ENCODE peak calls at places on chromosomes 12 and 14, in six cellular contexts. G is fibroblast of pulmonary artery; A is CD8-positive, alpha-beta memory T cell; C is IMR-90; E is hypothalamus; I is stomach. S is an unnamed sample.

GRCh38 chr12:120640840-120641833 is 711 bp downstream of the CABP1 start:
- DNase-seq in G (peak), A (peak), C (peak), E (no peak), I (peak), S (no peak)

GRCh38 chr14:49621114-49621881 is 699 bp downstream of the MGAT2 start:
- DNase-seq in G (peak), A (no peak), C (peak), E (peak), I (peak), S (peak)

GRCh38 chr12:71432936-71433335 is 6.7 kb upstream of the LGR5 start:
- DNase-seq in G (no peak), A (no peak), C (no peak), E (no peak), I (no peak), S (no peak)

GRCh38 chr12:104718581-104718980 is 239.5 kb downstream of the SLC41A2 start:
- DNase-seq in G (peak), A (no peak), C (peak), E (no peak), I (no peak), S (no peak)

GRCh38 chr14:31251028-31251958 is 43.7 kb upstream of the HECTD1 start:
- DNase-seq in G (no peak), A (no peak), C (no peak), E (no peak), I (peak), S (no peak)

GRCh38 chr12:105523164-105524057 is 192.9 kb downstream of the C12orf75 start:
- DNase-seq in G (peak), A (no peak), C (peak), E (no peak), I (no peak), S (no peak)

GRCh38 chr14:31137214-31137889 is 70.2 kb downstream of the HECTD1 start:
- DNase-seq in G (no peak), A (no peak), C (no peak), E (no peak), I (no peak), S (no peak)

GRCh38 chr14:94575730-94576585 is 5.3 kb upstream of the SERPINA5 start:
- DNase-seq in G (peak), A (no peak), C (peak), E (no peak), I (peak), S (no peak)

GRCh38 chr12:2248901-2249381 is 196.2 kb downstream of the CACNA1C start:
- DNase-seq in G (no peak), A (no peak), C (peak), E (no peak), I (no peak), S (no peak)

GRCh38 chr14:64856528-64857445 is 22.9 kb downstream of the SPTB start:
- DNase-seq in G (no peak), A (no peak), C (no peak), E (no peak), I (no peak), S (no peak)

GRCh38 chr14:70907996-70908917 is 998 bp downstream of the PCNX1 start:
- DNase-seq in G (peak), A (peak), C (peak), E (peak), I (peak), S (no peak)

GRCh38 chr12:70830221-70831061 is 90.1 kb downstream of the PTPRR start:
- DNase-seq in G (no peak), A (no peak), C (no peak), E (no peak), I (no peak), S (no peak)

GRCh38 chr14:44912041-44912869 is 49.5 kb downstream of the KLHL28 start:
- DNase-seq in G (no peak), A (no peak), C (no peak), E (no peak), I (no peak), S (no peak)

GRCh38 chr12:66403746-66404145 is 101.5 kb downstream of the HELB start:
- DNase-seq in G (no peak), A (no peak), C (no peak), E (no peak), I (no peak), S (no peak)

GRCh38 chr12:1881301-1881700 is 37.2 kb downstream of the CACNA2D4 start:
- DNase-seq in G (no peak), A (no peak), C (no peak), E (no peak), I (no peak), S (no peak)

GRCh38 chr12:69442894-69443293 is 27.3 kb upstream of the FRS2 start:
- DNase-seq in G (peak), A (no peak), C (peak), E (no peak), I (no peak), S (no peak)

GRCh38 chr14:32004300-32004699 is 72.8 kb upstream of the ARHGAP5 start:
- DNase-seq in G (peak), A (no peak), C (no peak), E (no peak), I (no peak), S (no peak)

GRCh38 chr12:4797096-4797495 is 76.9 kb downstream of the GALNT8 start:
- DNase-seq in G (no peak), A (no peak), C (no peak), E (no peak), I (no peak), S (no peak)

GRCh38 chr14:34203271-34203722 is 252.4 kb upstream of the EGLN3 start:
- DNase-seq in G (no peak), A (no peak), C (no peak), E (no peak), I (no peak), S (no peak)

GRCh38 chr14:51726166-51726899 is 74.6 kb downstream of the FRMD6 start:
- DNase-seq in G (peak), A (no peak), C (peak), E (no peak), I (no peak), S (no peak)

GRCh38 chr12:92363295-92364146 is 217.9 kb upstream of the BTG1 start:
- DNase-seq in G (peak), A (peak), C (peak), E (no peak), I (no peak), S (peak)

GRCh38 chr12:102204025-102204424 is 6.4 kb upstream of the PMCH start:
- DNase-seq in G (no peak), A (no peak), C (no peak), E (no peak), I (no peak), S (no peak)

GRCh38 chr12:103779410-103780092 is 61.5 kb downstream of the NT5DC3 start:
- DNase-seq in G (peak), A (no peak), C (peak), E (no peak), I (no peak), S (no peak)

GRCh38 chr12:62632521-62632920 is 165.9 kb downstream of the MON2 start:
- DNase-seq in G (no peak), A (no peak), C (no peak), E (peak), I (no peak), S (peak)

GRCh38 chr12:998020-998874 is 7.2 kb downstream of the ERC1 start:
- DNase-seq in G (no peak), A (no peak), C (peak), E (no peak), I (no peak), S (no peak)

GRCh38 chr14:21991130-21991529 is 317.5 kb upstream of the OR4E1 start:
- DNase-seq in G (no peak), A (no peak), C (no peak), E (no peak), I (no peak), S (no peak)

GRCh38 chr14:56025191-56025590 is 93.0 kb upstream of the PELI2 start:
- DNase-seq in G (no peak), A (no peak), C (no peak), E (no peak), I (peak), S (no peak)

GRCh38 chr14:61754627-61755381 is 7.4 kb upstream of the SNAPC1 start:
- DNase-seq in G (peak), A (no peak), C (peak), E (no peak), I (no peak), S (no peak)

GRCh38 chr12:109523504-109523903 is 46.1 kb downstream of the UBE3B start:
- DNase-seq in G (no peak), A (no peak), C (no peak), E (no peak), I (no peak), S (no peak)

GRCh38 chr12:109861689-109862314 is 18.5 kb downstream of the GLTP start:
- DNase-seq in G (no peak), A (no peak), C (peak), E (no peak), I (no peak), S (no peak)

GRCh38 chr14:101398011-101398410 is 163.3 kb upstream of the DIO3 start:
- DNase-seq in G (no peak), A (no peak), C (no peak), E (no peak), I (no peak), S (no peak)

GRCh38 chr12:106389181-106389580 is 31.6 kb downstream of the POLR3B start:
- DNase-seq in G (no peak), A (no peak), C (no peak), E (no peak), I (no peak), S (no peak)

GRCh38 chr12:70609739-70610491 is 27.3 kb downstream of the PTPRB start:
- DNase-seq in G (peak), A (no peak), C (no peak), E (peak), I (peak), S (no peak)

GRCh38 chr12:92905258-92905810 is 23.8 kb downstream of the EEA1 start:
- DNase-seq in G (no peak), A (no peak), C (no peak), E (no peak), I (no peak), S (no peak)

GRCh38 chr12:54549774-54550451 is 512 bp downstream of the PDE1B start:
- DNase-seq in G (no peak), A (no peak), C (no peak), E (no peak), I (no peak), S (no peak)

GRCh38 chr12:17060260-17060659 is 454.3 kb upstream of the LMO3 start:
- DNase-seq in G (no peak), A (no peak), C (no peak), E (no peak), I (no peak), S (no peak)

S was measured in nucleus accumbens.